ENCODE peak calls at places on chromosomes 4 and X, in nine cellular contexts. D, B, V, L, C, P, S, I and M are unnamed samples.

GRCh38 chrX:101078716-101079115 is at the start of gene TMEM35A:
- DNase-seq in D (peak), B (no peak), V (peak), L (no peak), C (no peak), P (no peak), S (peak), I (no peak), M (peak)

GRCh38 chr4:121455285-121455684 is 74.5 kb upstream of the QRFPR start:
- DNase-seq in D (no peak), B (no peak), V (no peak), L (no peak), C (no peak), P (no peak), S (no peak), I (no peak), M (no peak)

GRCh38 chr4:6941796-6942195 is 32.2 kb downstream of the TBC1D14 start:
- DNase-seq in D (no peak), B (no peak), V (no peak), L (no peak), C (peak), P (no peak), S (no peak), I (no peak), M (no peak)

GRCh38 chr4:21845663-21846062 is 102.9 kb downstream of the KCNIP4 start:
- DNase-seq in D (peak), B (no peak), V (no peak), L (no peak), C (no peak), P (no peak), S (no peak), I (no peak), M (no peak)

GRCh38 chr4:189177130-189177529 is 763.5 kb upstream of the FRG1 start:
- DNase-seq in D (no peak), B (no peak), V (no peak), L (no peak), C (no peak), P (no peak), S (no peak), I (no peak), M (no peak)

GRCh38 chr4:77170926-77171325 is 13.9 kb downstream of the CCNG2 start:
- DNase-seq in D (no peak), B (no peak), V (no peak), L (no peak), C (no peak), P (no peak), S (no peak), I (no peak), M (no peak)

GRCh38 chr4:141609243-141609642 is 27.1 kb upstream of the IL15 start:
- DNase-seq in D (no peak), B (no peak), V (no peak), L (no peak), C (no peak), P (no peak), S (no peak), I (no peak), M (no peak)

GRCh38 chr4:87073187-87073569 is 138.4 kb downstream of the AFF1 start:
- DNase-seq in D (no peak), B (no peak), V (no peak), L (no peak), C (peak), P (no peak), S (no peak), I (no peak), M (no peak)

GRCh38 chrX:123254457-123254856 is 70.4 kb downstream of the GRIA3 start:
- DNase-seq in D (no peak), B (no peak), V (no peak), L (no peak), C (no peak), P (no peak), S (no peak), I (no peak), M (no peak)

GRCh38 chr4:118076958-118077766 is 42.9 kb downstream of the NDST3 start:
- DNase-seq in D (peak), B (peak), V (peak), L (no peak), C (peak), P (no peak), S (peak), I (no peak), M (peak)

GRCh38 chr4:137819964-137820383 is 287.7 kb upstream of the PCDH18 start:
- DNase-seq in D (peak), B (no peak), V (peak), L (no peak), C (peak), P (no peak), S (peak), I (no peak), M (peak)

GRCh38 chrX:32483534-32484136 is 727.7 kb downstream of the DMD start:
- DNase-seq in D (no peak), B (no peak), V (no peak), L (no peak), C (no peak), P (no peak), S (no peak), I (no peak), M (no peak)

GRCh38 chr4:184331155-184331995 is 113.7 kb upstream of the ENPP6 start:
- DNase-seq in D (no peak), B (no peak), V (no peak), L (no peak), C (no peak), P (no peak), S (no peak), I (no peak), M (no peak)

GRCh38 chrX:71492086-71493065 is 40.5 kb upstream of the OGT start:
- DNase-seq in D (peak), B (peak), V (peak), L (peak), C (peak), P (peak), S (peak), I (peak), M (peak)

GRCh38 chrX:22097295-22097694 is 65.2 kb downstream of the PHEX start:
- DNase-seq in D (peak), B (no peak), V (no peak), L (no peak), C (no peak), P (no peak), S (peak), I (no peak), M (peak)

GRCh38 chrX:96480081-96480480 is 204.6 kb upstream of the DIAPH2 start:
- DNase-seq in D (peak), B (no peak), V (no peak), L (no peak), C (no peak), P (no peak), S (peak), I (no peak), M (peak)

GRCh38 chrX:141221611-141222010 is 20.7 kb downstream of the SPANXC start:
- DNase-seq in D (no peak), B (no peak), V (no peak), L (no peak), C (no peak), P (no peak), S (peak), I (no peak), M (no peak)

GRCh38 chrX:16671005-16671404 is 21.0 kb downstream of the S100G start:
- DNase-seq in D (peak), B (peak), V (peak), L (peak), C (peak), P (no peak), S (peak), I (no peak), M (peak)

GRCh38 chr4:176539785-176540175 is 220.0 kb downstream of the SPCS3 start:
- DNase-seq in D (no peak), B (no peak), V (no peak), L (no peak), C (no peak), P (no peak), S (peak), I (no peak), M (no peak)

GRCh38 chr4:180947421-180947820 is 1295.8 kb upstream of the TENM3 start:
- DNase-seq in D (peak), B (no peak), V (no peak), L (no peak), C (no peak), P (no peak), S (peak), I (no peak), M (peak)

GRCh38 chr4:108433832-108434231 is 186.5 kb upstream of the RPL34 start:
- DNase-seq in D (peak), B (peak), V (no peak), L (no peak), C (no peak), P (peak), S (peak), I (no peak), M (no peak)

GRCh38 chr4:9812530-9813340 is 31.3 kb downstream of the DRD5 start:
- DNase-seq in D (peak), B (no peak), V (no peak), L (no peak), C (peak), P (no peak), S (no peak), I (no peak), M (no peak)

GRCh38 chr4:186191266-186192067 is at the start of gene CYP4V2:
- DNase-seq in D (peak), B (peak), V (peak), L (peak), C (peak), P (peak), S (peak), I (peak), M (peak)